ENCODE peak calls at places on chromosomes 3 and 15, in four cellular contexts. One of them, this sample, is unnamed.

GRCh38 chr15:63012444-63012843 is 30.1 kb upstream of the TPM1 start:
- DNase-seq in NCI-H2081: no peak
- DNase-seq in EH: no peak
- DNase-seq in CD8-positive, alpha-beta memory T cell: no peak
- DNase-seq in this sample: no peak

GRCh38 chr3:185528481-185529009 is 23.8 kb downstream of the LIPH start:
- DNase-seq in NCI-H2081: no peak
- DNase-seq in EH: no peak
- DNase-seq in CD8-positive, alpha-beta memory T cell: no peak
- DNase-seq in this sample: no peak

GRCh38 chr3:18898911-18899310 is 249.4 kb upstream of the KCNH8 start:
- DNase-seq in NCI-H2081: no peak
- DNase-seq in EH: no peak
- DNase-seq in CD8-positive, alpha-beta memory T cell: no peak
- DNase-seq in this sample: no peak

GRCh38 chr3:150760431-150761200 is 2.4 kb downstream of the SIAH2 start:
- DNase-seq in NCI-H2081: no peak
- DNase-seq in EH: no peak
- DNase-seq in CD8-positive, alpha-beta memory T cell: no peak
- DNase-seq in this sample: no peak

GRCh38 chr15:96327155-96327741 is 3.3 kb upstream of the NR2F2 start:
- DNase-seq in NCI-H2081: peak
- DNase-seq in EH: peak
- DNase-seq in CD8-positive, alpha-beta memory T cell: no peak
- DNase-seq in this sample: peak

GRCh38 chr3:94036909-94037507 is 8.6 kb upstream of the STX19 start:
- DNase-seq in NCI-H2081: peak
- DNase-seq in EH: peak
- DNase-seq in CD8-positive, alpha-beta memory T cell: no peak
- DNase-seq in this sample: peak

GRCh38 chr3:105613120-105613519 is 246.4 kb downstream of the ALCAM start:
- DNase-seq in NCI-H2081: no peak
- DNase-seq in EH: peak
- DNase-seq in CD8-positive, alpha-beta memory T cell: no peak
- DNase-seq in this sample: peak

GRCh38 chr3:59709702-59710555 is 660.1 kb upstream of the CFAP20DC start:
- DNase-seq in NCI-H2081: no peak
- DNase-seq in EH: no peak
- DNase-seq in CD8-positive, alpha-beta memory T cell: peak
- DNase-seq in this sample: no peak

This sample was measured in astrocyte of the hippocampus.